ENCODE peak calls at places on chromosome 17, in eight cellular contexts. K is left ventricle myocardium inferior, O is H1, J is A549, S is lower lobe of right lung, T is cardiac muscle cell, G is spleen, F is SJSA1. A is an unnamed sample. For H3K4me1 and H3K9me3, the result is how much of the 10 kb centered on the place peaks cover.

GRCh38 chr17:56707312-56708219 is 114.1 kb downstream of the NOG start:
- DNase-seq in K (no peak), O (no peak), J (no peak), S (no peak), T (peak), G (no peak), F (no peak), A (no peak)

GRCh38 chr17:29194669-29195068 is 14.5 kb upstream of the MYO18A start:
- DNase-seq in K (no peak), O (no peak), J (no peak), S (no peak), T (no peak), G (no peak), F (no peak), A (no peak)

GRCh38 chr17:7462474-7463367 is 16.7 kb downstream of the ZBTB4 start:
- DNase-seq in K (no peak), O (no peak), J (no peak), S (no peak), T (no peak), G (no peak), F (no peak), A (peak)

GRCh38 chr17:75271955-75272847 is 1.2 kb upstream of the MIF4GD start:
- DNase-seq in K (peak), O (no peak), J (peak), S (no peak), T (no peak), G (peak), F (no peak), A (no peak)

GRCh38 chr17:40304464-40304863 is 4.5 kb upstream of the RARA start:
- DNase-seq in K (no peak), O (no peak), J (no peak), S (no peak), T (no peak), G (no peak), F (peak), A (no peak)

GRCh38 chr17:78337244-78338109 is 22.4 kb downstream of the SOCS3 start:
- DNase-seq in K (no peak), O (no peak), J (peak), S (no peak), T (no peak), G (peak), F (peak), A (no peak)

GRCh38 chr17:65587602-65588193 is 26.2 kb upstream of the AXIN2 start:
- DNase-seq in K (no peak), O (no peak), J (no peak), S (no peak), T (no peak), G (no peak), F (no peak), A (no peak)

GRCh38 chr17:3916013-3916696 is at the start of gene P2RX1:
- DNase-seq in K (no peak), O (no peak), J (no peak), S (peak), T (no peak), G (peak), F (peak), A (peak)

GRCh38 chr17:34447406-34447805 is 84.4 kb upstream of the CCL1 start:
- DNase-seq in K (no peak), O (no peak), J (no peak), S (no peak), T (no peak), G (no peak), F (no peak), A (no peak)
- H3K4me1 ChIP-seq in K (under half), O (under half), J (under half), S (under half), T (under half), G (under half), F (under half), A (under half)

GRCh38 chr17:76700290-76700626 is 10.5 kb downstream of the MXRA7 start:
- DNase-seq in K (no peak), O (no peak), J (no peak), S (no peak), T (no peak), G (no peak), F (no peak), A (no peak)
- H3K4me3 ChIP-seq in K (peak), O (no peak), J (no peak), S (peak), T (no peak), G (no peak), F (no peak), A (no peak)

GRCh38 chr17:15479697-15480096 is 12.3 kb upstream of the CDRT4 start:
- DNase-seq in K (no peak), O (no peak), J (no peak), S (no peak), T (no peak), G (no peak), F (no peak), A (no peak)

GRCh38 chr17:15480209-15480608 is 12.8 kb upstream of the CDRT4 start:
- DNase-seq in K (no peak), O (no peak), J (no peak), S (no peak), T (no peak), G (no peak), F (no peak), A (no peak)

GRCh38 chr17:15475620-15476354 is 8.4 kb upstream of the CDRT4 start:
- DNase-seq in K (no peak), O (no peak), J (no peak), S (no peak), T (no peak), G (no peak), F (no peak), A (no peak)

GRCh38 chr17:15482476-15482875 is 15.1 kb upstream of the CDRT4 start:
- DNase-seq in K (no peak), O (no peak), J (no peak), S (no peak), T (no peak), G (no peak), F (no peak), A (no peak)

GRCh38 chr17:15478845-15479244 is 11.4 kb upstream of the CDRT4 start:
- DNase-seq in K (no peak), O (no peak), J (no peak), S (no peak), T (peak), G (no peak), F (no peak), A (no peak)
- H3K9me3 ChIP-seq in K (under half), O (under half), J (under half), S (under half), T (under half), G (under half), F (under half), A (under half)

GRCh38 chr17:76529643-76530488 is 7.6 kb downstream of the CYGB start:
- DNase-seq in K (peak), O (no peak), J (no peak), S (peak), T (peak), G (peak), F (peak), A (peak)

GRCh38 chr17:76528528-76529223 is 8.8 kb downstream of the CYGB start:
- DNase-seq in K (peak), O (no peak), J (no peak), S (no peak), T (no peak), G (peak), F (no peak), A (peak)

GRCh38 chr17:76528156-76528527 is 9.4 kb downstream of the CYGB start:
- DNase-seq in K (peak), O (no peak), J (no peak), S (no peak), T (no peak), G (peak), F (peak), A (peak)

GRCh38 chr17:76530489-76530814 is 7.1 kb downstream of the CYGB start:
- DNase-seq in K (no peak), O (no peak), J (no peak), S (no peak), T (no peak), G (no peak), F (no peak), A (no peak)

DNA sequence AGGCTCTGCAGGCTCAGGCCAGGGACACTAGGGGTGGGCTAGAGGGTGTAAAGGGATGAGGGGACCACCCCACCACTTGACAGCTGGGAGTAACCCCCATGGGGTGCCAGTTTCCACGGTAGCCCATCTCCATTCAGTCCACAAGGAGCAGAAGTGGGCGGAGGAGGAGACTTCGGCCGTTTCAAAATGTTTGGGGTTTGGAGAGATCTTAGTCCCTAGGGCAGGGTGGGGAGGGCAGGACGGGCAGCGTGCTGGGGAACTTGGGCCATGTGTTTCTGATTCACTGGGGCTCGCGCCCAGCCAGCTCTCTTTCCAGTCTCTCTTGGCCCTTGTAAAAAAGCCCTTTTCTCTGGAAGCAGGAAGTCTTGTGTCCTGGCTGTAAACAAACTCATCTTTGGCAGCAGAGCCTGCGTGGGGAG is 8.3 kb downstream of the CYGB start:
- DNase-seq in K (peak), O (no peak), J (no peak), S (peak), T (no peak), G (no peak), F (peak), A (peak)
- H3K4me1 ChIP-seq in K (half or more), O (under half), J (under half), S (half or more), T (under half), G (under half), F (half or more), A (under half)

GRCh38 chr17:42323268-42323773 is 35.0 kb downstream of the STAT5A start:
- DNase-seq in K (no peak), O (no peak), J (no peak), S (no peak), T (no peak), G (no peak), F (no peak), A (no peak)
- H3K4me3 ChIP-seq in K (no peak), O (no peak), J (no peak), S (no peak), T (no peak), G (no peak), F (no peak), A (no peak)

GRCh38 chr17:22704674-22705073 is 1012.4 kb downstream of the KCNJ18 start:
- DNase-seq in K (no peak), O (no peak), J (peak), S (no peak), T (no peak), G (no peak), F (no peak), A (no peak)

GRCh38 chr17:22707626-22708025 is 1015.3 kb downstream of the KCNJ18 start:
- DNase-seq in K (no peak), O (no peak), J (no peak), S (no peak), T (no peak), G (no peak), F (no peak), A (no peak)

GRCh38 chr17:22703204-22703603 is 1010.9 kb downstream of the KCNJ18 start:
- DNase-seq in K (no peak), O (no peak), J (no peak), S (no peak), T (no peak), G (no peak), F (no peak), A (no peak)

GRCh38 chr17:22703786-22704441 is 1011.6 kb downstream of the KCNJ18 start:
- DNase-seq in K (no peak), O (no peak), J (peak), S (no peak), T (no peak), G (no peak), F (no peak), A (no peak)
- H3K9me3 ChIP-seq in K (under half), O (under half), J (under half), S (under half), T (under half), G (under half), F (under half), A (half or more)

DNA sequence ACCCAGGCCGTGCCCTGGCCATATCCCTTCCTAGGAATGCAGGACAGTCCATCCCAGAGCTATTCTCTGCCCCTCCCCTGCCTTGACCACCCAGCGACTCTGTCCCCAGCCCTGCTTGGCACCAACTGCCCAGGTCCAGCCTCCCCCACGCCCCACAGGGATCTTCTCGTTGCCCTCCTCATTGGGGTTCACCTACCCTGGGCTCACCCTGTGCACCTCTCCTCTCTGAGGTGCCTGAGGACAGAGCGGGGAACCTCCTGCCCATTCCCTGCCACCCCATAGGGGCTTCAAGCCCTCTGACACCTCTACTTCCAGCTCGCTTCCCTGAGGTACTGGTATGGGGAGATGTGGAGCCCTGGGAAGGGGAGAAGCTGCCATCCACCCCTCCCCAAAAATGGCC is 6.2 kb upstream of the MPP2 start:
- DNase-seq in K (no peak), O (no peak), J (no peak), S (no peak), T (no peak), G (no peak), F (no peak), A (no peak)
- H3K4me1 ChIP-seq in K (under half), O (under half), J (under half), S (under half), T (under half), G (under half), F (under half), A (under half)

GRCh38 chr17:67687541-67687940 is 30.2 kb upstream of the NOL11 start:
- DNase-seq in K (no peak), O (no peak), J (no peak), S (no peak), T (no peak), G (no peak), F (no peak), A (no peak)

GRCh38 chr17:67685351-67685750 is 32.4 kb upstream of the NOL11 start:
- DNase-seq in K (no peak), O (no peak), J (no peak), S (no peak), T (no peak), G (no peak), F (no peak), A (no peak)

GRCh38 chr17:67693811-67694210 is 23.9 kb upstream of the NOL11 start:
- DNase-seq in K (no peak), O (no peak), J (no peak), S (no peak), T (no peak), G (no peak), F (no peak), A (no peak)

GRCh38 chr17:67686246-67686645 is 31.5 kb upstream of the NOL11 start:
- DNase-seq in K (no peak), O (no peak), J (no peak), S (no peak), T (no peak), G (no peak), F (no peak), A (no peak)

DNA sequence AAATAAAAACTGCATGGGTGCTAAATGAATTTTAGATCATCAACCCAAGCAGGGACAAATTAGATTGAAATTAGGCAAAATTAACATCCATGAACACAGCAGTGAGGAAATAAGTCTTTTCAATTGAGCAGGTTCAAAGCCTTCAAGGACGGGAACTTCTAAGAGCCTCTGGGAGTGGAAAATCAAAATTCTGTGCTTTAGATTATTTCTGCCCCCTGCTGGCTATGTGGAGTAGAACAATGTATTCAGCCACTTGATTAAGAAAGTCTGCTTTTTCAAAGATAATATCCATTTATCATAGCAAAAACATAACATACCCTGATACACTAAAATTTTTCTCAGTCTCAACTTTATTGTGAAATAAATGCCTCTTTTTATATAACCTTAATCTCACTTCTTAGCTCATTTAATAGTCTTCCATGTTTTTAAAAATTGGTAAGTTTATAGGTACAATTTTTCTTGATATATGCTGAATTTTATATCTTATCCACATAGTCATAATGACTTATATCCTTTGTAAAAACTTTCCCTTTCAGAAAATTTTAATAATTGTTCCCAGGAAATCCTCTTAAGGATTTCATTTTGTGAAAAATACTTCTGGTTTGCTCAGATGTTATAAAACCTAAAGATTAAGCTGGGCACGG is 28.1 kb upstream of the NOL11 start:
- DNase-seq in K (no peak), O (no peak), J (peak), S (no peak), T (peak), G (no peak), F (peak), A (no peak)
- H3K4me3 ChIP-seq in K (no peak), O (no peak), J (no peak), S (no peak), T (no peak), G (no peak), F (no peak), A (no peak)

GRCh38 chr17:72877348-72877747 is 215.1 kb downstream of the SLC39A11 start:
- DNase-seq in K (no peak), O (no peak), J (no peak), S (no peak), T (no peak), G (no peak), F (no peak), A (no peak)

GRCh38 chr17:72879877-72880276 is 212.6 kb downstream of the SLC39A11 start:
- DNase-seq in K (no peak), O (no peak), J (no peak), S (no peak), T (no peak), G (no peak), F (no peak), A (no peak)

GRCh38 chr17:72870437-72870985 is 222.0 kb downstream of the SLC39A11 start:
- DNase-seq in K (no peak), O (no peak), J (no peak), S (no peak), T (no peak), G (no peak), F (no peak), A (no peak)

GRCh38 chr17:72878975-72879660 is 213.4 kb downstream of the SLC39A11 start:
- DNase-seq in K (no peak), O (no peak), J (no peak), S (no peak), T (no peak), G (no peak), F (no peak), A (no peak)

DNA sequence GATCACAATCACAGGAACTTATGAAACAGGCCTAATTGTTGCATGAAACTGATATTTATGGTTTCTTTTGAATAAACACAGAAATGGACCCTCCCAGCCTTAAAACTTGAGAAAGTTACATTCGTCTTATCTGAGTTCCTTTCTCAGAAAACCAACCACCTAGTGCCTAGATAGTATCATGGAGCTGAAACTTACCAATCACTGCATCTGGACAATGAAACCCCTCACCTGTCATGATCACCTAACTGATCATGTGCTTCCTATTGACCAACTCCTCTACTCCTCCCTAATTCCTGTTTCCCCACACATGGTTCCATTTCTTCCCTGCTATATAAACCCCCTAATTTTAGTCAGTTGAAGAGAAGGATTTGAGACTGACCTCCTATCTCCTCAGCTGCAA is 216.1 kb downstream of the SLC39A11 start:
- DNase-seq in K (no peak), O (no peak), J (no peak), S (no peak), T (no peak), G (no peak), F (no peak), A (no peak)
- H3K9me3 ChIP-seq in K (half or more), O (under half), J (under half), S (under half), T (under half), G (half or more), F (under half), A (under half)

DNA sequence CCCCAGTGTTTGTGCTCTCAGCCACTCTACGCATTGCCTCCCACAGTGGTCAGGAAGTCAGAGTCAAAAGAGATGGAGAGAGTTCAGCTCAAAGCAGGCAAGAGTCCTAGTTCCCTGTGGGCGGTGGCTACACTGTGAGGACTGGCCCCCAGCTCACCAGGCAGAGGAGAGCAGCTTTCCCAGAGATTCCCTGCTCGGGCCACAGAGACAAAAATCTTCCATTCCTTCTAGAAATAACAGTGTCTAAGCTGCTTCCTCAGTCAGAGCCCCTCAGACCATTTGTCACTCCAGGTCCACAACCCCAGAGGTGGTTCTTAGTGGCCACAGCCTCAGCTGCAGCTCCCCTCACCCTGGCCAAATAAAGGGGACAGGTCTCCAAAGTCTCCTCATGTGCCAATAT is 263.0 kb upstream of the RPL38 start:
- DNase-seq in K (no peak), O (no peak), J (no peak), S (no peak), T (no peak), G (no peak), F (no peak), A (no peak)
- H3K4me1 ChIP-seq in K (under half), O (under half), J (under half), S (under half), T (under half), G (under half), F (under half), A (under half)

A was measured in mucosa of descending colon.